ENCODE peak calls at places on chromosomes 6 and 20, in seven cellular contexts. One of them, this sample, is unnamed.

GRCh38 chr6:154276810-154277577 is 79.6 kb downstream of the IPCEF1 start:
- DNase-seq in upper lobe of left lung: no peak
- DNase-seq in KBM-7: peak; percentile 55
- DNase-seq in HT1080: peak; percentile 33
- DNase-seq in fibroblast of the aortic adventitia: peak; percentile 67
- DNase-seq in mesothelial cell of epicardium: no peak
- DNase-seq in dorsolateral prefrontal cortex: no peak
- DNase-seq in this sample: no peak

GRCh38 chr6:11848852-11849731 is 70.5 kb upstream of the ADTRP start:
- DNase-seq in upper lobe of left lung: no peak
- DNase-seq in KBM-7: no peak
- DNase-seq in HT1080: peak; percentile 47
- DNase-seq in fibroblast of the aortic adventitia: peak; percentile 34
- DNase-seq in mesothelial cell of epicardium: no peak
- DNase-seq in dorsolateral prefrontal cortex: no peak
- DNase-seq in this sample: peak; percentile 71

GRCh38 chr20:35093245-35093884 is 758 bp upstream of the TRPC4AP start:
- DNase-seq in upper lobe of left lung: no peak
- DNase-seq in KBM-7: peak; percentile 12
- DNase-seq in HT1080: peak; percentile 85
- DNase-seq in fibroblast of the aortic adventitia: peak; percentile 74
- DNase-seq in mesothelial cell of epicardium: no peak
- DNase-seq in dorsolateral prefrontal cortex: no peak
- DNase-seq in this sample: peak; percentile 60

GRCh38 chr6:154508573-154509375 is 1.7 kb downstream of the CNKSR3 start:
- DNase-seq in upper lobe of left lung: no peak
- DNase-seq in KBM-7: peak; percentile 17
- DNase-seq in HT1080: peak; percentile 65
- DNase-seq in fibroblast of the aortic adventitia: no peak
- DNase-seq in mesothelial cell of epicardium: no peak
- DNase-seq in dorsolateral prefrontal cortex: no peak
- DNase-seq in this sample: no peak

GRCh38 chr20:37522258-37523011 is 1.4 kb downstream of the NNAT start:
- DNase-seq in upper lobe of left lung: peak; percentile 85
- DNase-seq in KBM-7: no peak
- DNase-seq in HT1080: no peak
- DNase-seq in fibroblast of the aortic adventitia: peak; percentile 36
- DNase-seq in mesothelial cell of epicardium: no peak
- DNase-seq in dorsolateral prefrontal cortex: peak; percentile 58
- DNase-seq in this sample: peak; percentile 94

GRCh38 chr20:341682-342081 is 5.2 kb upstream of the NRSN2 start:
- DNase-seq in upper lobe of left lung: no peak
- DNase-seq in KBM-7: peak; percentile 59
- DNase-seq in HT1080: peak; percentile 96
- DNase-seq in fibroblast of the aortic adventitia: peak; percentile 76
- DNase-seq in mesothelial cell of epicardium: no peak
- DNase-seq in dorsolateral prefrontal cortex: no peak
- DNase-seq in this sample: peak; percentile 78

GRCh38 chr6:137051790-137052472 is 7.2 kb upstream of the IL20RA start:
- DNase-seq in upper lobe of left lung: no peak
- DNase-seq in KBM-7: no peak
- DNase-seq in HT1080: peak; percentile 8
- DNase-seq in fibroblast of the aortic adventitia: no peak
- DNase-seq in mesothelial cell of epicardium: no peak
- DNase-seq in dorsolateral prefrontal cortex: no peak
- DNase-seq in this sample: no peak

GRCh38 chr20:38726849-38727601 is 2.7 kb downstream of the SLC32A1 start:
- DNase-seq in upper lobe of left lung: peak; percentile 79
- DNase-seq in KBM-7: peak; percentile 66
- DNase-seq in HT1080: no peak
- DNase-seq in fibroblast of the aortic adventitia: no peak
- DNase-seq in mesothelial cell of epicardium: peak; percentile 67
- DNase-seq in dorsolateral prefrontal cortex: peak; percentile 13
- DNase-seq in this sample: no peak

This sample was measured in NCI-H226.